ENCODE peak calls at places on chromosomes 12 and 14, in ten cellular contexts. C, K, G, O, S, Y, A, L, E and J are unnamed samples. For H3K27me3, the result is how much of the 10 kb centered on the place peaks cover.

GRCh38 chr12:69513297-69513696 is 43.1 kb downstream of the FRS2 start:
- DNase-seq in C (no peak), K (no peak), G (no peak), O (no peak), S (no peak), Y (no peak), A (peak), L (no peak), E (no peak), J (no peak)

GRCh38 chr12:102349079-102349478 is 131.3 kb downstream of the IGF1 start:
- DNase-seq in C (no peak), K (no peak), G (no peak), O (no peak), S (no peak), Y (no peak), A (no peak), L (no peak), E (no peak), J (no peak)

GRCh38 chr14:65356327-65356836 is 56.1 kb upstream of the FUT8 start:
- DNase-seq in C (no peak), K (no peak), G (peak), O (peak), S (peak), Y (no peak), A (peak), L (no peak), E (peak), J (peak)

GRCh38 chr12:132132609-132133430 is 11.3 kb downstream of the DDX51 start:
- DNase-seq in C (no peak), K (no peak), G (no peak), O (no peak), S (no peak), Y (no peak), A (no peak), L (no peak), E (no peak), J (no peak)

GRCh38 chr12:123897221-123897620 is 75.4 kb downstream of the CCDC92 start:
- DNase-seq in C (no peak), K (no peak), G (peak), O (peak), S (no peak), Y (no peak), A (peak), L (no peak), E (no peak), J (peak)

GRCh38 chr14:69428289-69428998 is 30.0 kb downstream of the SLC39A9 start:
- DNase-seq in C (no peak), K (no peak), G (no peak), O (no peak), S (no peak), Y (no peak), A (no peak), L (no peak), E (no peak), J (no peak)

GRCh38 chr12:115785548-115785947 is 491.9 kb downstream of the MED13L start:
- DNase-seq in C (no peak), K (no peak), G (no peak), O (no peak), S (no peak), Y (no peak), A (no peak), L (no peak), E (no peak), J (no peak)

GRCh38 chr12:40645361-40645760 is 46.9 kb upstream of the CNTN1 start:
- DNase-seq in C (no peak), K (no peak), G (no peak), O (no peak), S (no peak), Y (no peak), A (no peak), L (no peak), E (no peak), J (no peak)

GRCh38 chr12:72271741-72272661 is at the start of gene TRHDE:
- DNase-seq in C (peak), K (no peak), G (no peak), O (peak), S (no peak), Y (peak), A (peak), L (no peak), E (peak), J (no peak)

GRCh38 chr14:55600784-55601561 is 21.0 kb downstream of the KTN1 start:
- DNase-seq in C (no peak), K (no peak), G (no peak), O (peak), S (no peak), Y (no peak), A (peak), L (no peak), E (no peak), J (no peak)

GRCh38 chr12:50103767-50104321 is at the start of gene GPD1:
- DNase-seq in C (peak), K (no peak), G (no peak), O (peak), S (no peak), Y (no peak), A (peak), L (no peak), E (peak), J (no peak)

GRCh38 chr14:93005838-93006237 is 82.9 kb downstream of the CHGA start:
- DNase-seq in C (no peak), K (no peak), G (no peak), O (no peak), S (no peak), Y (no peak), A (no peak), L (no peak), E (no peak), J (no peak)

GRCh38 chr14:72377016-72377415 is 444.8 kb downstream of the RGS6 start:
- DNase-seq in C (no peak), K (no peak), G (no peak), O (no peak), S (peak), Y (no peak), A (no peak), L (no peak), E (no peak), J (no peak)

GRCh38 chr14:101360045-101360931 is 201.0 kb upstream of the DIO3 start:
- DNase-seq in C (peak), K (no peak), G (no peak), O (no peak), S (no peak), Y (peak), A (no peak), L (no peak), E (peak), J (no peak)

GRCh38 chr12:467591-467990 is 7.9 kb downstream of the B4GALNT3 start:
- DNase-seq in C (no peak), K (no peak), G (no peak), O (no peak), S (no peak), Y (no peak), A (no peak), L (no peak), E (no peak), J (no peak)

GRCh38 chr14:58078471-58078870 is 73.5 kb downstream of the ARMH4 start:
- DNase-seq in C (no peak), K (no peak), G (no peak), O (no peak), S (no peak), Y (no peak), A (peak), L (no peak), E (no peak), J (no peak)

GRCh38 chr12:66044731-66045130 is 85.8 kb downstream of the LLPH start:
- DNase-seq in C (no peak), K (no peak), G (no peak), O (no peak), S (no peak), Y (no peak), A (peak), L (no peak), E (no peak), J (no peak)

GRCh38 chr12:49088190-49088931 is 6.2 kb downstream of the DHH start:
- DNase-seq in C (peak), K (peak), G (peak), O (peak), S (peak), Y (peak), A (peak), L (peak), E (peak), J (peak)

GRCh38 chr12:49091836-49092085 is 2.8 kb downstream of the DHH start:
- DNase-seq in C (no peak), K (no peak), G (no peak), O (no peak), S (no peak), Y (no peak), A (peak), L (no peak), E (no peak), J (no peak)

GRCh38 chr12:49091056-49091835 is 3.4 kb downstream of the DHH start:
- DNase-seq in C (no peak), K (no peak), G (no peak), O (no peak), S (no peak), Y (no peak), A (peak), L (no peak), E (no peak), J (no peak)

GRCh38 chr12:49088932-49089330 is 5.7 kb downstream of the DHH start:
- DNase-seq in C (no peak), K (no peak), G (no peak), O (no peak), S (no peak), Y (no peak), A (no peak), L (no peak), E (no peak), J (no peak)

DNA sequence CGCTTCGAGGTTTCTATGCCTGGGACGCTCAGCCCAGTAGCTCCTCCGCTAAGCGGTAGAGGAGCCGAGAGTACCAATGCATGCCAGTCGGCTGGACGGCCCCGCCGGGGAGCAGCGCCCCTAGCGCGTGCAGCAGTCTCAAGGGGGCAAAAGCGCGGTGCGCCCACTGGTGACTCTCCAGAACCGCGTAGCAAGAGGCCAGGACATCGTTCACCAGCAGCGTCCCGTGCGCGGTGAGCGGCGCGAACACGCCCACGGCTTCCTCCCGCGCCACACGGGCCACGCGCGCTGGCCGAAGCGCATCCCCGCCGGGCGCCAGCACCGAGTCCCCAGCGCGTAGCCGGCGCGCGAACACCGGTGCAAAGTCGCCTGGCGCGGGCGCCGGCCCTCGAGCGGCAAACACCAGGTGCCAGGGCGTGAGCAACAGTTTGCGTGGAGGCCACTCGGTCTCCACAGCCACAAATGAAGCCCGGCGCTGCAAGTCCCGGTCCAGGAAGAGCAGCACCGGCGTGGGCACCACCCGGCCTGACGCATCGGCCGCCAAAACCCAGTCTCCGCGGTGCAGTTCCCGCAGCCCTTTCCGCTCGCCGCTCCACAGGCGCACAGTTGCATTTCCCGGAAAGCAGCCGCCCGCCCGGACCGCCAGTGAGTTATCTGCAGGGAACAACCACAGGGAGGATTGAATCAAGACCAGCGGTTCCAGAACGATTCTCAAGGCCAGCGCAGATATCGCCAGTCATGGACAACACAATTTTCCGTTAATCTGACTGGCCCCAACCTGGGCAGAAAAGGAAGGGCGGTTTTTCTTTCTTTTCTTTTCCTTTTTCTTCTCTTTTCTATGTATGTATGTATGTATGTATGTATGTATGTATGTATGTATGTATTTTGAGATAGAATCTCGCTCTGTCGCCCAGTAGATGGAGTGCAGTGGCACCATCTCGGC is 4.5 kb downstream of the DHH start:
- DNase-seq in C (peak), K (no peak), G (no peak), O (peak), S (peak), Y (no peak), A (peak), L (no peak), E (peak), J (no peak)
- H3K4me3 ChIP-seq in C (peak), K (peak), G (peak), O (peak), S (peak), Y (peak), A (peak), L (peak), E (peak), J (peak)

GRCh38 chr12:109798691-109799090 is 34.5 kb downstream of the TRPV4 start:
- DNase-seq in C (no peak), K (no peak), G (no peak), O (no peak), S (no peak), Y (no peak), A (no peak), L (no peak), E (no peak), J (no peak)

GRCh38 chr12:109795023-109795422 is 38.2 kb downstream of the TRPV4 start:
- DNase-seq in C (no peak), K (no peak), G (no peak), O (no peak), S (no peak), Y (no peak), A (peak), L (no peak), E (no peak), J (no peak)

GRCh38 chr12:109796057-109796456 is 37.1 kb downstream of the TRPV4 start:
- DNase-seq in C (no peak), K (no peak), G (no peak), O (no peak), S (no peak), Y (no peak), A (no peak), L (no peak), E (no peak), J (no peak)

GRCh38 chr12:109800536-109800935 is 32.7 kb downstream of the TRPV4 start:
- DNase-seq in C (no peak), K (no peak), G (no peak), O (no peak), S (no peak), Y (no peak), A (no peak), L (no peak), E (no peak), J (no peak)

DNA sequence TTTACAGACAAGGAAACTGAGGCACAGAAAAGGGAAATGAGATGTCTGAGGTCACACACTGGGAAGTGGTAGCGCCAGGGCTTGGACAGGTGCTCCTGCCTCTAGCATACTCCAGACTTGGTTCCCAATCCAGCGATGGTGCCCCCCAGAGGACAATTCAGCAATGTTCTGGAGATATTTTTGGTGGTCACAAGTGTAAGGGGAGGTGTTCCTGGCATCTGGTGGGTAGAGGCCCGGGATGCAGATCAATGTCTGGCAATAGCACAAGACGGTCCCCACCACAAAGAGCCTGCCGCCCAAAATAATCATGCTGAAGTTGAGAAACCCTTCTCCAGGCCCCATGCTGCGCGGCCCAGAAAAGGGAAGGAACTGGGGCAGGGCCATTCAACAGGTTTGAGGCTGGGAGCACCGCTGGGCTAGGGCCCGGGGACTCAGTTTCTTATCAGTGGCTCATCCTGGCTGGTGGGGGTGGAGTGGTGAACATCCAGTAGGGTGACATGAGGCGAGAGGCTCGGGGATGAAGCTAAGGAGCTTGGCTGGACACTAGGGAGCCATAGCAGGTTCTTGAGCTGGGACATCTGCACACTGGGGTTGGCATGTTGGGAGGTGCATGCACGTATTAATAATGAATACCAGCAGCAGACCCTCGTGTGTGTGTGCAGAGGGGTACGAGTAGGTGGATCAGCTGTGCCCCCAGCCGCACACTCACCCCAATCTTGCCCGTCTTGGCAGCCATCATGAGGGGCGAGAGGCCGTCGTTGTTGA is 35.1 kb downstream of the TRPV4 start:
- DNase-seq in C (no peak), K (no peak), G (no peak), O (peak), S (no peak), Y (no peak), A (no peak), L (no peak), E (no peak), J (no peak)
- TF ChIP-seq CTCF in C (no peak), K (peak), G (peak), O (peak), S (peak), Y (no peak), A (no peak), L (no peak), E (no peak), J (peak)

GRCh38 chr14:90791481-90791880 is 24.7 kb downstream of the TTC7B start:
- DNase-seq in C (no peak), K (no peak), G (no peak), O (no peak), S (no peak), Y (no peak), A (no peak), L (no peak), E (no peak), J (no peak)

GRCh38 chr14:90784621-90785270 is 31.5 kb downstream of the TTC7B start:
- DNase-seq in C (no peak), K (no peak), G (no peak), O (no peak), S (no peak), Y (no peak), A (no peak), L (no peak), E (no peak), J (no peak)

GRCh38 chr14:90785876-90786450 is 30.3 kb downstream of the TTC7B start:
- DNase-seq in C (no peak), K (no peak), G (no peak), O (no peak), S (no peak), Y (no peak), A (no peak), L (no peak), E (no peak), J (no peak)

GRCh38 chr14:90785474-90785873 is 30.8 kb downstream of the TTC7B start:
- DNase-seq in C (no peak), K (no peak), G (no peak), O (peak), S (no peak), Y (no peak), A (peak), L (no peak), E (peak), J (no peak)

DNA sequence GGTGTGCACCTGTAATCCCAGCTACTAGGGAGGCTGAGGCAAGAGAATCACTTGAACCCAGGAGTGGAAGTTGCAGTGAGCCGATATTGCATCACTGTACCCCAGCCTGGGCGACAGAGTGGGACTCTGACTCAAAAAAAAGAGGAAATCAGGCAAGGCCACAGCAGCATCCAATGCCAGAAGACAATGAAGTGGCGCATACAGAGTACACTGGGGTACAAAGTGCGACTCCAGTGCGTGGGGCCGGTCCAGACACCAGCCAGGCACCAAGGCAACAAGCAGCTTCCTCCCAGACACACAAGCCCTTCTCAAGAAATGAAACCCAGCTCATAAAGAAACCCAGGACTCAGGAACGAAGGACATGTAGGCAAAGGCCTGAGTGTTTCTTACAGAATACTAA is 28.2 kb downstream of the TTC7B start:
- DNase-seq in C (no peak), K (no peak), G (no peak), O (no peak), S (no peak), Y (no peak), A (no peak), L (no peak), E (peak), J (no peak)
- H3K27me3 ChIP-seq in C (under half), K (under half), G (under half), O (under half), S (under half), Y (under half), A (under half), L (under half), E (under half), J (under half)

GRCh38 chr14:63435838-63436237 is 107.3 kb downstream of the PPP2R5E start:
- DNase-seq in C (peak), K (no peak), G (peak), O (no peak), S (no peak), Y (peak), A (peak), L (no peak), E (peak), J (no peak)

GRCh38 chr14:63435204-63435603 is 108.0 kb downstream of the PPP2R5E start:
- DNase-seq in C (no peak), K (no peak), G (no peak), O (no peak), S (no peak), Y (no peak), A (no peak), L (no peak), E (no peak), J (no peak)

GRCh38 chr14:63443361-63443760 is 99.8 kb downstream of the PPP2R5E start:
- DNase-seq in C (no peak), K (no peak), G (no peak), O (no peak), S (no peak), Y (no peak), A (no peak), L (no peak), E (no peak), J (no peak)

GRCh38 chr14:63436286-63437098 is 106.7 kb downstream of the PPP2R5E start:
- DNase-seq in C (no peak), K (no peak), G (no peak), O (no peak), S (no peak), Y (no peak), A (no peak), L (no peak), E (no peak), J (no peak)

DNA sequence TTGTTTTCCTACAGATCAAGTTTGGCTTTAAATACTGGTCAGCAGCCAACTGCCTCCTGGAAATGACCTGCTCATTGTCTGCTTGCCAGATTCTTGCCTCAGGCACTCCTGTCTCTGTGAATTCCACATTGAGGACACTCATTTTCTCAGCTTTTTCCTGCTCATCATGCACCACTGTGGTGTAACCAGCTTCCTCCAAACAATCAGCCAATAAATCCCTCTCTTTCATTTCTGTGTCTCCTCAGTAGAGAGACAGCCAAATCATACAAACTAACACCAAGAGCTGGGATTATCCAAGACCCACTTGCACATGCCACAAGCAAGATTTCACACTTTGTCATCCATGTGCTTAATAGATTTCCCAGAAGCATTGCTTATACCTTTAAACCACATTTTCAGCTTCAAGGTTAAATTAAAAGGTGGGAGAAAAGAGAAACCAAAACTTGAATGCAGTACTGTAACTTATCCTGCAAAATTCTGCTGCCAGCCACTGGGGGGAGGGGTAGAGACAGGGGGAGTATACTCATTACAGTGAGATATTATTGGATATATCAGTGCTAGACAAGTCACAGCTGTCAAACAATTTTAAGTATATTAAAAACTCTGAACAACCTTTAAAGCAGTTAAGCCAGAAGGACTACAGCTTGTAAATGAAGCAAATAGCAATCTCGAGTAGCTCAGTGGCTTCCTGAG is 105.0 kb downstream of the PPP2R5E start:
- DNase-seq in C (peak), K (peak), G (peak), O (peak), S (peak), Y (peak), A (peak), L (no peak), E (peak), J (peak)
- H3K4me3 ChIP-seq in C (no peak), K (peak), G (peak), O (peak), S (peak), Y (no peak), A (no peak), L (no peak), E (peak), J (no peak)